ENCODE peak calls at places on chromosomes 7 and 10, in five cellular contexts. D is RWPE2, S is spleen, B is HCT116, M is GM23338. Z is an unnamed sample.

GRCh38 chr7:138739859-138740258 is 38.7 kb upstream of the SVOPL start:
- DNase-seq in D (no peak), S (no peak), B (no peak), M (no peak), Z (no peak)

GRCh38 chr7:155979566-155979965 is 167.3 kb upstream of the SHH start:
- DNase-seq in D (no peak), S (peak), B (no peak), M (no peak), Z (no peak)

GRCh38 chr7:138889566-138889965 is 91.6 kb upstream of the ATP6V0A4 start:
- DNase-seq in D (no peak), S (no peak), B (no peak), M (no peak), Z (no peak)

GRCh38 chr10:11879387-11880168 is 56.4 kb downstream of the PROSER2 start:
- DNase-seq in D (no peak), S (peak), B (no peak), M (no peak), Z (no peak)

GRCh38 chr10:37488792-37489657 is 363.6 kb downstream of the ANKRD30A start:
- DNase-seq in D (peak), S (no peak), B (no peak), M (no peak), Z (no peak)

GRCh38 chr10:79266092-79266491 is 81.2 kb upstream of the PPIF start:
- DNase-seq in D (no peak), S (no peak), B (no peak), M (no peak), Z (no peak)

GRCh38 chr10:45135836-45136235 is 135.1 kb downstream of the ZNF22 start:
- DNase-seq in D (no peak), S (no peak), B (no peak), M (no peak), Z (no peak)

GRCh38 chr10:101961591-101962498 is 94.1 kb downstream of the ARMH3 start:
- DNase-seq in D (no peak), S (no peak), B (no peak), M (no peak), Z (no peak)

GRCh38 chr10:118958984-118959916 is 70.3 kb upstream of the NANOS1 start:
- DNase-seq in D (no peak), S (peak), B (no peak), M (no peak), Z (peak)

GRCh38 chr10:130232361-130233360 is 96.5 kb downstream of the GLRX3 start:
- DNase-seq in D (no peak), S (peak), B (no peak), M (no peak), Z (no peak)

GRCh38 chr10:100995171-100995570 is 4.4 kb upstream of the LZTS2 start:
- DNase-seq in D (no peak), S (no peak), B (no peak), M (no peak), Z (no peak)

GRCh38 chr7:107029764-107030286 is 14.7 kb upstream of the PRKAR2B start:
- DNase-seq in D (no peak), S (no peak), B (no peak), M (no peak), Z (no peak)

GRCh38 chr7:135877799-135878198 is 99.4 kb downstream of the MTPN start:
- DNase-seq in D (peak), S (no peak), B (no peak), M (no peak), Z (no peak)

GRCh38 chr7:91784469-91784868 is 96.0 kb downstream of the MTERF1 start:
- DNase-seq in D (no peak), S (no peak), B (peak), M (no peak), Z (no peak)

GRCh38 chr7:83987764-83988163 is 206.8 kb downstream of the SEMA3A start:
- DNase-seq in D (no peak), S (no peak), B (no peak), M (no peak), Z (no peak)

GRCh38 chr10:74765465-74765864 is 60.9 kb upstream of the KAT6B start:
- DNase-seq in D (no peak), S (no peak), B (no peak), M (no peak), Z (no peak)

GRCh38 chr10:102763037-102763607 is 19.4 kb downstream of the WBP1L start:
- DNase-seq in D (no peak), S (no peak), B (no peak), M (no peak), Z (no peak)

GRCh38 chr10:31770307-31770902 is 158.2 kb downstream of the ARHGAP12 start:
- DNase-seq in D (no peak), S (no peak), B (no peak), M (peak), Z (no peak)

GRCh38 chr7:47327306-47327697 is 254.6 kb downstream of the TNS3 start:
- DNase-seq in D (no peak), S (no peak), B (no peak), M (no peak), Z (no peak)

GRCh38 chr7:47327698-47328391 is 254.1 kb downstream of the TNS3 start:
- DNase-seq in D (no peak), S (no peak), B (no peak), M (peak), Z (no peak)

GRCh38 chr7:47325337-47325736 is 256.6 kb downstream of the TNS3 start:
- DNase-seq in D (no peak), S (no peak), B (no peak), M (no peak), Z (no peak)

GRCh38 chr7:47326808-47327207 is 255.1 kb downstream of the TNS3 start:
- DNase-seq in D (no peak), S (no peak), B (no peak), M (no peak), Z (no peak)

DNA sequence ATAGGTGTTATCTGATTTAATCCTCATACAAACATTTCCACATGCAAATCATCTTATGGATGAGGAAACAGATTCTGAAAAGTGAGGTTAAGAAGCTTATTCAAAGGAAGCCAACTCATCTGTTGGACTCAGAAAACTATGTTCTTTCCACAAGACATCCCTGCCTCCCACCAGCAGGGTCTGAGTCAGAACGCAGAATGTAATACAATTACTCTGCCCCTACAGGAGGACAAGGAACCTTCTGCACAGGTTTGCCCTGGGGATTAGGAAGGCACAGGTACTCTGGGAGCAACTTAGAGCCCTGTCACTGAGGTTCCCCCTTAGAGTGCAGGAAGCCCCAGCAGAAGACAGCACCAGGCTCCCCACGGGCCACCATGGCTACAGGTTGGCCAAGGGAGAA is 255.7 kb downstream of the TNS3 start:
- DNase-seq in D (no peak), S (no peak), B (no peak), M (peak), Z (no peak)
- TF ChIP-seq CTCF in D (peak), S (no peak), B (no peak), M (peak), Z (peak)

GRCh38 chr10:68564712-68565111 is 4.6 kb downstream of the TET1 start:
- DNase-seq in D (no peak), S (no peak), B (no peak), M (no peak), Z (no peak)

GRCh38 chr10:68561804-68562649 is 1.9 kb downstream of the TET1 start:
- DNase-seq in D (no peak), S (no peak), B (no peak), M (peak), Z (no peak)

GRCh38 chr10:68560201-68560915 is at the start of gene TET1:
- DNase-seq in D (no peak), S (no peak), B (peak), M (peak), Z (no peak)

GRCh38 chr10:68560916-68561691 is 967 bp downstream of the TET1 start:
- DNase-seq in D (no peak), S (no peak), B (no peak), M (peak), Z (no peak)

DNA sequence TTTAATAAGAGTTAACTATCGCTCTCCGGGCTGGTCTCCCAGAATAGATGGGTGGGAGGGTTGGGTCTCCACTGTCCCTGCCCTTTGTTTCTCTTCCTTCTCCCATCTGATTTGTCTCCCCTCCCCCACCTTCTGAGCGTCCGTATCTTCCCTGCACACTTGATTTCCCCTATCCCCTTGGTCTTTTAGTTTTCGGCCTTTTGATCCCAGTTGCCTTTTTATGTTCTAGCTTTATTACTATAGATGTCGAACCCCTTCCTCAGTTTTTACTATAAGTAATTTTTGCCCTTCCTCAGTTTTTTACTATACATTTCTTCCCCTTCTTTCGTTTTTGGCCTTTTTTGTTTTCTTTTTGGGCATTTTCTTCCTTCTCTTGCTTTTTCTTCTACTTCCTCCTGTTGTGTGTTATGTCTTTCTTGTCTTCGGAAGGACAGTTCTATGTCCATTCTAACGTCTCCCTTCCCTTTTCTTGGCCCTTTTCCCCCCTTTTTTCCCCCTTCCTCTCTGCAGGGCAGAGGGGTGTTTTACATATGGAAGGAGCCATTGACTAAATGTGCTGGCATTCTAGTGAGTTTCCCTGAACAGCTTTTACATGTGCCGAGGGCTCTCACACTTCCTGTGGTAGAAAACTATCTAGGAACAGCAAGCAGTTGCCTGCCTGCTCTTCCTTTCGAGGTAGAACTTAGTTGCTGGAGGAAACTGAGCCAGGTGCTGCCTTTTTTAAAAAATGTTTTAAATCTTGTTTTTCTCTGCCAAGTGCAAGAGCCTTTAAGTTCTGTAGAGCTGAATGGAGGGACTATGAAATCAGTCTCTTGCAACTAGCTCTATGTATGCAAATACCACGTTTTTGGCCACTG is 2.8 kb downstream of the TET1 start:
- DNase-seq in D (no peak), S (no peak), B (no peak), M (peak), Z (no peak)
- H3K4me3 ChIP-seq in D (no peak), S (no peak), B (no peak), M (peak), Z (no peak)

GRCh38 chr7:96004598-96004997 is 232.2 kb downstream of the DYNC1I1 start:
- DNase-seq in D (no peak), S (no peak), B (no peak), M (no peak), Z (no peak)
- TF ChIP-seq CTCF in D (no peak), S (no peak), B (no peak), M (no peak), Z (no peak)

GRCh38 chr7:134546903-134547737 is 1.8 kb upstream of the AKR1B15 start:
- DNase-seq in D (no peak), S (peak), B (peak), M (peak), Z (no peak)
- H3K4me3 ChIP-seq in D (peak), S (peak), B (peak), M (peak), Z (peak)

GRCh38 chr10:42938351-42938750 is 138.5 kb upstream of the RET start:
- DNase-seq in D (no peak), S (peak), B (no peak), M (no peak), Z (no peak)
- TF ChIP-seq CTCF in D (no peak), S (no peak), B (no peak), M (no peak), Z (no peak)

Z was measured in epithelial cell of proximal tubule.